ENCODE peak calls at places on chromosomes 4 and X, in eight cellular contexts. I, K, O, C, M, G, F and T are unnamed samples.

GRCh38 chrX:149453911-149454820 is 50.9 kb downstream of the IDS start:
- DNase-seq in G (no peak), O (no peak), F (peak), C (peak), M (no peak), K (no peak), I (no peak), T (no peak)

GRCh38 chr4:10075953-10076391 is 40.6 kb downstream of the WDR1 start:
- DNase-seq in G (no peak), O (no peak), K (no peak), M (no peak), F (no peak), C (no peak), I (no peak), T (no peak)

GRCh38 chr4:77418333-77418732 is 187.3 kb upstream of the CXCL13 start:
- DNase-seq in G (no peak), I (peak), M (no peak), F (peak), K (no peak), C (no peak), O (no peak), T (no peak)

GRCh38 chr4:2261110-2261852 is 628 bp downstream of the MXD4 start:
- DNase-seq in M (peak), O (peak), K (peak), F (peak), C (peak), G (no peak), I (no peak), T (peak)

GRCh38 chr4:147842573-147842972 is 110.7 kb downstream of the ARHGAP10 start:
- DNase-seq in I (peak), M (no peak), F (no peak), O (no peak), K (no peak), G (no peak), C (no peak), T (no peak)

GRCh38 chr4:94889961-94890360 is 132.2 kb downstream of the BMPR1B start:
- DNase-seq in M (no peak), K (no peak), C (no peak), G (no peak), O (no peak), I (peak), F (peak), T (no peak)

GRCh38 chrX:106940068-106940467 is 19.9 kb downstream of the CLDN2 start:
- DNase-seq in K (no peak), I (no peak), M (no peak), O (no peak), C (no peak), F (no peak), G (no peak), T (no peak)

GRCh38 chr4:22268350-22269025 is 247.4 kb downstream of the ADGRA3 start:
- DNase-seq in C (no peak), G (no peak), M (no peak), F (no peak), I (peak), O (no peak), K (no peak), T (no peak)

GRCh38 chr4:98287328-98287727 is 26.1 kb downstream of the RAP1GDS1 start:
- DNase-seq in C (no peak), M (no peak), K (no peak), G (no peak), O (no peak), I (no peak), F (no peak), T (no peak)

GRCh38 chr4:188387134-188387791 is 248.0 kb downstream of the TRIML1 start:
- DNase-seq in G (no peak), M (no peak), K (no peak), O (no peak), C (no peak), F (peak), I (peak), T (no peak)

GRCh38 chrX:44569122-44569521 is 26.5 kb upstream of the FUNDC1 start:
- DNase-seq in O (no peak), C (no peak), F (peak), M (no peak), G (no peak), K (no peak), I (no peak), T (no peak)

GRCh38 chr4:127501103-127501502 is 131.7 kb upstream of the INTU start:
- DNase-seq in I (peak), F (no peak), M (no peak), K (no peak), C (peak), O (peak), G (no peak), T (no peak)

GRCh38 chr4:140595065-140595464 is 26.3 kb upstream of the UCP1 start:
- DNase-seq in O (no peak), C (peak), M (no peak), G (no peak), I (peak), F (peak), K (peak), T (no peak)

GRCh38 chrX:16870861-16871584 is 861 bp upstream of the RBBP7 start:
- DNase-seq in M (no peak), F (peak), G (peak), C (no peak), I (no peak), K (peak), O (peak), T (no peak)

GRCh38 chr4:10354225-10354624 is 103.0 kb downstream of the ZNF518B start:
- DNase-seq in G (no peak), F (no peak), O (no peak), K (no peak), M (no peak), C (no peak), I (no peak), T (no peak)

GRCh38 chrX:1222511-1223252 is 10.2 kb upstream of the CRLF2 start:
- DNase-seq in F (peak), I (peak), G (no peak), K (no peak), O (peak), C (peak), M (no peak), T (no peak)

GRCh38 chr4:111398906-111399330 is 746.3 kb upstream of the FAM241A start:
- DNase-seq in I (no peak), O (peak), M (no peak), G (no peak), F (peak), C (peak), K (no peak), T (no peak)

GRCh38 chrX:72100824-72101351 is 30.8 kb downstream of the RTL5 start:
- DNase-seq in C (no peak), F (peak), K (peak), G (no peak), I (no peak), O (no peak), M (peak), T (peak)

GRCh38 chr4:155809835-155810234 is 51.0 kb downstream of the GUCY1B1 start:
- DNase-seq in I (peak), G (no peak), K (no peak), M (peak), F (peak), C (peak), O (peak), T (no peak)

GRCh38 chr4:83107636-83108035 is 6.9 kb downstream of the PLAC8 start:
- DNase-seq in O (no peak), F (no peak), M (no peak), C (no peak), I (no peak), G (no peak), K (no peak), T (no peak)

GRCh38 chrX:114584434-114584943 is 603 bp downstream of the HTR2C start:
- DNase-seq in G (no peak), C (no peak), I (no peak), M (no peak), K (no peak), O (no peak), F (peak), T (no peak)

GRCh38 chr4:40309250-40309774 is 25.8 kb upstream of the CHRNA9 start:
- DNase-seq in K (peak), C (peak), I (peak), M (peak), O (peak), G (peak), F (peak), T (peak)

GRCh38 chr4:87985097-87985886 is 9.8 kb downstream of the SPP1 start:
- DNase-seq in C (peak), F (peak), I (peak), K (peak), G (no peak), M (peak), O (peak), T (no peak)

GRCh38 chrX:78237127-78237526 is 90.3 kb downstream of the CYSLTR1 start:
- DNase-seq in F (no peak), C (peak), I (peak), M (no peak), O (no peak), G (no peak), K (no peak), T (no peak)